ENCODE peak calls at places on chromosomes 12 and 14, in four cellular contexts. O is endothelial cell of umbilical vein, L is HepG2, I is GM12878. N is an unnamed sample.

GRCh38 chr14:39102265-39102968 is 618 bp downstream of the SEC23A start:
- DNase-seq in I (no peak), O (peak; percentile 58), L (peak; percentile 98), N (peak; percentile 3)

GRCh38 chr14:95776798-95777615 is 63.1 kb upstream of the TCL1A start:
- DNase-seq in L (no peak), O (no peak), I (no peak), N (no peak)

GRCh38 chr14:65502676-65503124 is 90.2 kb downstream of the FUT8 start:
- DNase-seq in I (peak; percentile 62), L (no peak), O (no peak), N (no peak)

GRCh38 chr12:40075458-40075857 is 30.4 kb downstream of the SLC2A13 start:
- DNase-seq in I (no peak), L (no peak), O (no peak), N (no peak)

GRCh38 chr12:53047221-53048032 is 2.4 kb upstream of the TNS2 start:
- DNase-seq in L (peak; percentile 44), O (peak; percentile 32), I (no peak), N (peak; percentile 66)

GRCh38 chr12:27824126-27824842 is 44.2 kb upstream of the MANSC4 start:
- DNase-seq in I (peak; percentile 60), O (no peak), L (no peak), N (no peak)

GRCh38 chr12:84599539-84599938 is 313.1 kb downstream of the SLC6A15 start:
- DNase-seq in O (no peak), I (no peak), L (no peak), N (no peak)

GRCh38 chr12:12705833-12706520 is 10.0 kb upstream of the GPR19 start:
- DNase-seq in O (peak; percentile 13), I (no peak), L (no peak), N (no peak)

GRCh38 chr12:52251367-52252055 is 18.5 kb downstream of the KRT7 start:
- DNase-seq in I (no peak), O (no peak), L (no peak), N (no peak)

GRCh38 chr12:30643366-30643765 is 52.3 kb downstream of the IPO8 start:
- DNase-seq in O (no peak), L (no peak), I (no peak), N (peak; percentile 31)

GRCh38 chr14:71267691-71268090 is 360.4 kb downstream of the PCNX1 start:
- DNase-seq in I (no peak), O (peak; percentile 5), L (no peak), N (no peak)

GRCh38 chr12:52323001-52323400 is 1.8 kb upstream of the KRT83 start:
- DNase-seq in L (no peak), I (no peak), O (no peak), N (no peak)

GRCh38 chr14:90722590-90722989 is 93.6 kb downstream of the TTC7B start:
- DNase-seq in I (no peak), O (no peak), L (no peak), N (peak; percentile 32)

GRCh38 chr12:127162307-127162706 is 1104.7 kb upstream of the TMEM132C start:
- DNase-seq in O (no peak), L (no peak), I (no peak), N (no peak)

GRCh38 chr14:51104467-51104866 is 9.6 kb upstream of the TRIM9 start:
- DNase-seq in I (no peak), O (no peak), L (no peak), N (no peak)

GRCh38 chr12:124919646-124920352 is 5.3 kb upstream of the UBC start:
- DNase-seq in I (peak; percentile 76), O (peak; percentile 43), L (no peak), N (peak; percentile 44)

GRCh38 chr12:124491856-124492420 is 75.5 kb downstream of the NCOR2 start:
- DNase-seq in O (no peak), I (no peak), L (no peak), N (no peak)

DNA sequence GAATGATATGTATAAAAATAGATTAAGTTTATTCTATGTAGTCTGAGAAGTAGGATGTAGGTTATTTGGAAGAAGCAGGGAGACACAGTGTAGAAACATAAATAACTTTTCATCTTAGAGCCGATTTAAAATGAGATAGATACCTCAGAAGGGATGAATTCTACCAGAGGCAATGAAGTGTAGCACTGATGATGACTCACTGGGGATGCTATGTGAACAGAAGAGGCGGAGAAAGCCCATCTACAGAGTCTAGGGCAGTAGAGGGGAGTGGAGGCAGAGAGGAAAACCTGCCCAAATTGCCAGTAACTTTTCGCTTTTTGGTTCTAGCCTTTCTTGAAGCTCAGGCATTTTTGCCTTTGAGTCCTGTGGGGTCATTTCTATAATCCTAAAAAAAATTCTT is 451.8 kb downstream of the ATP23 start:
- DNase-seq in I (no peak), O (no peak), L (no peak), N (no peak)
- TF ChIP-seq MYC in I (no peak), O (no peak), L (no peak), N (no peak)

DNA sequence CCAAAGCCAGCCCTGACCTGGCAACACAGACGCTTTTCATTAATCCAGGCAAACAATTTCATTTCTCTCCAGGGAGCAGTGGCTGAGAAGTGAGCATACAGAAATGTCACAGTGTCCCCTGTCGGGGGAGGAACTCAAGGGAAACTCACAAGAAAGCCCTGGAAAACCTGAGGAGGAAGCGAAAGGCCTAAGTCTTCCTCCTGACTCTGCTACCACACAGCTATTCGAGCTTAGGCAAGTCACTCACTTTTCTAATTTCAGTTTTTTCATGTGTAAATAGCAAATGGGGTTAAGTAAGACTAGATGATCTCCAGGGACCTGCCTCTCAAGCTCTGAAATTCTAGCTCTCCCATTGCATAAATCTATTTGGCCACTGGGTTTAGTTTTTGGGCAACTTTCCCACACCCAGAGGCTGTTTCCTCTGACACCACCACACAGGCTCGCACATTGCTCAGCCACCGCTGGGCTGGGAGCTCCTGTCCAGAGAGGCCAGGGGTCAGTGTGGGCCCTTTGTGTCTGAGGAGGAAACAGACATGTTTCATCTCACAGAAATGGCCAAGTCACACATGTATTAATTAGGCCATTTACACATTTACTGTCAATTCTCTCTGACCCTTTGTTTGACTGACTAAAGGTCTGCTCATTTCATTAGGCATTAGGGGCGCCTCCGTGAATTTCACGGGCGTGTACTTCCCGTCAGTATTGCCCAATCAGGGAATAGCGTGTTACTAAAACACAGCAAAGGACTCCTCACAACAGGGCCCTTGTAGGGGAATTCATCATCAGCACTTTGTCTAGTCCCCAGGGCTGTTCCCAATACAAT is 9.8 kb upstream of the PNMA1 start:
- DNase-seq in L (no peak), O (peak; percentile 85), I (no peak), N (peak; percentile 87)
- TF ChIP-seq CTCF in L (no peak), O (peak; percentile 26), I (no peak), N (no peak)

GRCh38 chr14:35341454-35342159 is 49.4 kb downstream of the PSMA6 start:
- DNase-seq in L (peak; percentile 91), O (peak; percentile 91), I (no peak), N (peak; percentile 88)
- TF ChIP-seq POLR2A in L (no peak), O (no peak), I (no peak), N (no peak)

GRCh38 chr14:32368107-32368506 is 39.0 kb downstream of the AKAP6 start:
- DNase-seq in O (no peak), L (no peak), I (no peak), N (no peak)
- TF ChIP-seq MYC in O (no peak), L (no peak), I (no peak), N (no peak)

N was measured in NB4.